ENCODE peak calls at places on chromosomes 4 and X, in six cellular contexts. One of them, this sample, is unnamed.
A peak's percentile ranks its signal among the peaks of the same experiment; 100 is the strongest.

GRCh38 chrX:119194631-119195030 is 41.5 kb upstream of the PGRMC1 start:
- DNase-seq in right cardiac atrium: no peak
- DNase-seq in naive thymus-derived CD4-positive, alpha-beta T cell: no peak
- DNase-seq in Peyer's patch: no peak
- DNase-seq in adipocyte: peak; percentile 22
- DNase-seq in left lung: no peak
- DNase-seq in this sample: no peak

GRCh38 chr4:3241905-3242304 is 7.1 kb upstream of the MSANTD1 start:
- DNase-seq in right cardiac atrium: no peak
- DNase-seq in naive thymus-derived CD4-positive, alpha-beta T cell: no peak
- DNase-seq in Peyer's patch: no peak
- DNase-seq in adipocyte: peak; percentile 82
- DNase-seq in left lung: no peak
- DNase-seq in this sample: no peak

GRCh38 chrX:136528645-136529315 is 3.2 kb upstream of the VGLL1 start:
- DNase-seq in right cardiac atrium: no peak
- DNase-seq in naive thymus-derived CD4-positive, alpha-beta T cell: no peak
- DNase-seq in Peyer's patch: no peak
- DNase-seq in adipocyte: no peak
- DNase-seq in left lung: no peak
- DNase-seq in this sample: no peak

GRCh38 chrX:154125356-154126040 is 18.5 kb upstream of the OPN1LW start:
- DNase-seq in right cardiac atrium: peak; percentile 50
- DNase-seq in naive thymus-derived CD4-positive, alpha-beta T cell: no peak
- DNase-seq in Peyer's patch: no peak
- DNase-seq in adipocyte: no peak
- DNase-seq in left lung: no peak
- DNase-seq in this sample: no peak

GRCh38 chrX:85505801-85506200 is 126.3 kb upstream of the POF1B start:
- DNase-seq in right cardiac atrium: no peak
- DNase-seq in naive thymus-derived CD4-positive, alpha-beta T cell: no peak
- DNase-seq in Peyer's patch: no peak
- DNase-seq in adipocyte: no peak
- DNase-seq in left lung: no peak
- DNase-seq in this sample: no peak

GRCh38 chr4:25440478-25441030 is 63.5 kb downstream of the ANAPC4 start:
- DNase-seq in right cardiac atrium: peak; percentile 79
- DNase-seq in naive thymus-derived CD4-positive, alpha-beta T cell: no peak
- DNase-seq in Peyer's patch: no peak
- DNase-seq in adipocyte: no peak
- DNase-seq in left lung: peak; percentile 51
- DNase-seq in this sample: no peak

GRCh38 chrX:19867411-19867732 is 20.0 kb downstream of the SH3KBP1 start:
- DNase-seq in right cardiac atrium: no peak
- DNase-seq in naive thymus-derived CD4-positive, alpha-beta T cell: no peak
- DNase-seq in Peyer's patch: no peak
- DNase-seq in adipocyte: peak; percentile 65
- DNase-seq in left lung: no peak
- DNase-seq in this sample: no peak

GRCh38 chr4:108113229-108113628 is 55.5 kb downstream of the LEF1 start:
- DNase-seq in right cardiac atrium: no peak
- DNase-seq in naive thymus-derived CD4-positive, alpha-beta T cell: peak; percentile 86
- DNase-seq in Peyer's patch: no peak
- DNase-seq in adipocyte: no peak
- DNase-seq in left lung: no peak
- DNase-seq in this sample: no peak

GRCh38 chrX:30282527-30282926 is 26.7 kb downstream of the NR0B1 start:
- DNase-seq in right cardiac atrium: no peak
- DNase-seq in naive thymus-derived CD4-positive, alpha-beta T cell: no peak
- DNase-seq in Peyer's patch: no peak
- DNase-seq in adipocyte: peak; percentile 19
- DNase-seq in left lung: no peak
- DNase-seq in this sample: no peak

GRCh38 chr4:154559141-154559841 is 3.5 kb upstream of the FGB start:
- DNase-seq in right cardiac atrium: no peak
- DNase-seq in naive thymus-derived CD4-positive, alpha-beta T cell: no peak
- DNase-seq in Peyer's patch: no peak
- DNase-seq in adipocyte: peak; percentile 80
- DNase-seq in left lung: no peak
- DNase-seq in this sample: no peak

GRCh38 chrX:149760965-149761364 is 12.9 kb upstream of the HSFX1 start:
- DNase-seq in right cardiac atrium: no peak
- DNase-seq in naive thymus-derived CD4-positive, alpha-beta T cell: no peak
- DNase-seq in Peyer's patch: no peak
- DNase-seq in adipocyte: no peak
- DNase-seq in left lung: no peak
- DNase-seq in this sample: no peak

GRCh38 chr4:84582302-84582987 is 482 bp upstream of the CDS1 start:
- DNase-seq in right cardiac atrium: peak; percentile 77
- DNase-seq in naive thymus-derived CD4-positive, alpha-beta T cell: peak; percentile 89
- DNase-seq in Peyer's patch: peak; percentile 99
- DNase-seq in adipocyte: peak; percentile 75
- DNase-seq in left lung: peak; percentile 93
- DNase-seq in this sample: peak; percentile 85

GRCh38 chr4:3688018-3688998 is 77.9 kb upstream of the ADRA2C start:
- DNase-seq in right cardiac atrium: no peak
- DNase-seq in naive thymus-derived CD4-positive, alpha-beta T cell: no peak
- DNase-seq in Peyer's patch: peak; percentile 41
- DNase-seq in adipocyte: no peak
- DNase-seq in left lung: peak; percentile 26
- DNase-seq in this sample: no peak

GRCh38 chr4:38230821-38231583 is 270.8 kb downstream of the PTTG2 start:
- DNase-seq in right cardiac atrium: no peak
- DNase-seq in naive thymus-derived CD4-positive, alpha-beta T cell: no peak
- DNase-seq in Peyer's patch: no peak
- DNase-seq in adipocyte: no peak
- DNase-seq in left lung: no peak
- DNase-seq in this sample: no peak

GRCh38 chrX:63128509-63128908 is 222.6 kb downstream of the SPIN4 start:
- DNase-seq in right cardiac atrium: no peak
- DNase-seq in naive thymus-derived CD4-positive, alpha-beta T cell: peak; percentile 2
- DNase-seq in Peyer's patch: no peak
- DNase-seq in adipocyte: peak; percentile 33
- DNase-seq in left lung: no peak
- DNase-seq in this sample: no peak

DNA sequence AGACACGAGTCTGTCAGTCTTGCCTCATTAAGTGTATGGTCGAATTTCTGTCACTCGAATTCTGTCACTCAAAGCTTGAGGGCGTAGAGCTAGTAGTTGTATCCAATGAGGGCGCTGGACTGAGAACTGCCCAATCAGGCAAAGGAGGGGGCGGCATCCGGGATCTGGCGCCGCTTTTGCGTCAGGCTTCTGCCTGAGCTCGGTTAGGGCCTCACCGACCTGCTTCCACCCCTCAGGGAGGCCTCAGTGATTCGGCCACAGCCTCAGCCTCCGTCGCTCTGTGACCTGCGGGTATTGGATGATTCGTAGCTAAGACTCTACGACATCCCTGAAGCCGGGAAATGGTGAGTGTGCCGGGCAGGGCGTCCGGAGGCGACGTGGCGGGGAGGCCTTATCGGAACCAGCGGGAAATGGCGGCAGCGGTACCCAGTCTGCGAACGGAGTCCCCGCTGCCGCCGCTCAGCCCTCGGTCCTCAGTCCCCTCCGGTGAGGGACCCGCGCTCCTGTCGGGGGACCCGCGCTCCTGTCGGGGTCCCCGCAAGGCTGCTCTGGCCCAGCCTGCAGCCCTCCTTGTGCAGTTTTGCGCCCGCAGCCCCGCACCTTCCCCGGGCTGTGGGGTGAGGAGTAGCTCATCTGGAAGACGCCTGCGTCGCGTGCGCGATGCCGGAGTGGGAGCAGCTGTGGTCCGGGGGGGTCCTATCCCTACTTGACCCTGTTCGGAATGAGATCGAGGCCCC is 88.3 kb downstream of the ZNF718 start:
- DNase-seq in right cardiac atrium: peak; percentile 83
- DNase-seq in naive thymus-derived CD4-positive, alpha-beta T cell: no peak
- DNase-seq in Peyer's patch: no peak
- DNase-seq in adipocyte: peak; percentile 78
- DNase-seq in left lung: peak; percentile 71
- DNase-seq in this sample: no peak
- H3K9me3 ChIP-seq in right cardiac atrium: no peaks in the 10 kb centered on the region
- H3K9me3 ChIP-seq in naive thymus-derived CD4-positive, alpha-beta T cell: no peaks in the 10 kb centered on the region
- H3K9me3 ChIP-seq in Peyer's patch: no peaks in the 10 kb centered on the region
- H3K9me3 ChIP-seq in adipocyte: peaks cover 10% of the 10 kb centered on the region
- H3K9me3 ChIP-seq in left lung: peaks cover 79% of the 10 kb centered on the region
- H3K9me3 ChIP-seq in this sample: peaks cover 18% of the 10 kb centered on the region

GRCh38 chr4:8385106-8385505 is 55.4 kb downstream of the ACOX3 start:
- DNase-seq in right cardiac atrium: no peak
- DNase-seq in naive thymus-derived CD4-positive, alpha-beta T cell: no peak
- DNase-seq in Peyer's patch: no peak
- DNase-seq in adipocyte: no peak
- DNase-seq in left lung: no peak
- DNase-seq in this sample: no peak
- H3K4me3 ChIP-seq in right cardiac atrium: no peak overlapping the region
- H3K4me3 ChIP-seq in naive thymus-derived CD4-positive, alpha-beta T cell: no peak overlapping the region
- H3K4me3 ChIP-seq in Peyer's patch: no peak overlapping the region
- H3K4me3 ChIP-seq in adipocyte: no peak overlapping the region
- H3K4me3 ChIP-seq in left lung: no peak overlapping the region
- H3K4me3 ChIP-seq in this sample: no peak overlapping the region

GRCh38 chrX:18151157-18151556 is 69.5 kb downstream of the BEND2 start:
- DNase-seq in right cardiac atrium: no peak
- DNase-seq in naive thymus-derived CD4-positive, alpha-beta T cell: no peak
- DNase-seq in Peyer's patch: no peak
- DNase-seq in adipocyte: no peak
- DNase-seq in left lung: no peak
- DNase-seq in this sample: no peak
- H3K9me3 ChIP-seq in right cardiac atrium: no peaks in the 10 kb centered on the region
- H3K9me3 ChIP-seq in naive thymus-derived CD4-positive, alpha-beta T cell: no peaks in the 10 kb centered on the region
- H3K9me3 ChIP-seq in Peyer's patch: no peaks in the 10 kb centered on the region
- H3K9me3 ChIP-seq in adipocyte: no peaks in the 10 kb centered on the region
- H3K9me3 ChIP-seq in left lung: no peaks in the 10 kb centered on the region
- H3K9me3 ChIP-seq in this sample: no peaks in the 10 kb centered on the region

DNA sequence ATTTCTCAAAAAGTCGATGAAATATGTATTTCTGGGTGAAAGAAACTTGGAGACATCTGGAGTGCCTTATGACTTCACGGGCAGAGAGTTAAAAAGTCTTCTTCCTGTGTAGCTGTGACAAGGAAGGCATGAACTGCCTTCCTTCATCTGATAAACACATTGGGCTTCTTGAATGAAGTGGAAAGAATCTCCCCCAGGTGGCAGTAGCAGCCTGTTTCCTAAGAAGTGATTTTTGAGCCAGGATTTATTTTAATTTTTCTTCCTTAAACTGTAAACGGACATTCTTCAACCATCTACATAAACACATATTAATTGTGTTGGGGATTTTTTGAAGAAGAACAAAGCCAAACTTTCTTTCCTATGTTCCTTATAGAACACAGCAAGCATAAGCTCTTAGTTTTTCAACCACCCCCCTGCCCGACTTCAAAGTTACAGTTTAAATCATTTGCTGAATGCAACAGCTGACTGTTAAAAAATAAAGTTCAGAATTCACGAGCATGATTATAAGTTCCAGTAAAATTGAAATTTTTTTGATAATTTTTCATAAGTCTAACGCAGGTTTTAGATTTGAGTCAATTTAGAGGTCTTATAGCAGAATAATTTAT is 980 bp upstream of the GIMD1 start:
- DNase-seq in right cardiac atrium: no peak
- DNase-seq in naive thymus-derived CD4-positive, alpha-beta T cell: peak; percentile 2
- DNase-seq in Peyer's patch: no peak
- DNase-seq in adipocyte: peak; percentile 90
- DNase-seq in left lung: no peak
- DNase-seq in this sample: no peak
- H3K4me3 ChIP-seq in right cardiac atrium: no peak overlapping the region
- H3K4me3 ChIP-seq in naive thymus-derived CD4-positive, alpha-beta T cell: no peak overlapping the region
- H3K4me3 ChIP-seq in Peyer's patch: no peak overlapping the region
- H3K4me3 ChIP-seq in adipocyte: peak overlapping the region; percentile 68
- H3K4me3 ChIP-seq in left lung: no peak overlapping the region
- H3K4me3 ChIP-seq in this sample: no peak overlapping the region

GRCh38 chr4:91935217-91935616 is 368.5 kb upstream of the GRID2 start:
- DNase-seq in right cardiac atrium: no peak
- DNase-seq in naive thymus-derived CD4-positive, alpha-beta T cell: no peak
- DNase-seq in Peyer's patch: no peak
- DNase-seq in adipocyte: no peak
- DNase-seq in left lung: no peak
- DNase-seq in this sample: no peak
- H3K9me3 ChIP-seq in right cardiac atrium: no peaks in the 10 kb centered on the region
- H3K9me3 ChIP-seq in naive thymus-derived CD4-positive, alpha-beta T cell: no peaks in the 10 kb centered on the region
- H3K9me3 ChIP-seq in Peyer's patch: peaks cover 5% of the 10 kb centered on the region
- H3K9me3 ChIP-seq in adipocyte: no peaks in the 10 kb centered on the region
- H3K9me3 ChIP-seq in left lung: no peaks in the 10 kb centered on the region
- H3K9me3 ChIP-seq in this sample: no peaks in the 10 kb centered on the region

DNA sequence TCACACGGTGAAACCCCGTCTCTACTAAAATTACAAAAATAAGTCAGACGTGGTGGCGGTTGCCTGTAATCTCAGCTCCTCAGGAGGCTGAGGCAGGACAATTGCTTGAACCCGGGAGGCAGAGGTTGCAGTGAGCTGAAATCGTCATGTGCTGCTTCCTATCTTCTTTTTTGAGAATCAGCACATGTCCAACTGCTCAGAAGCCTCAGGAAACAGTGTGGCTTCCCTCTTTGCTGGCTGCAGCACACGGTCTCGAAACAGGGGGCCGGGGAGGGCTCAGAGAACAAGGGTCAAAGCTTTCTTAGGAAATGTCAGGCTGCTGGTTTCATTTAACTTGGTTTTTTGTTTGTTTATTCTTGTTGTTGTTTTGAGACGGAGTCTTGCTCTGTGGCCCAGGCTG is 31.3 kb downstream of the CRLF2 start:
- DNase-seq in right cardiac atrium: no peak
- DNase-seq in naive thymus-derived CD4-positive, alpha-beta T cell: peak; percentile 14
- DNase-seq in Peyer's patch: no peak
- DNase-seq in adipocyte: no peak
- DNase-seq in left lung: no peak
- DNase-seq in this sample: no peak
- H3K4me3 ChIP-seq in right cardiac atrium: no peak overlapping the region
- H3K4me3 ChIP-seq in naive thymus-derived CD4-positive, alpha-beta T cell: no peak overlapping the region
- H3K4me3 ChIP-seq in Peyer's patch: no peak overlapping the region
- H3K4me3 ChIP-seq in adipocyte: no peak overlapping the region
- H3K4me3 ChIP-seq in left lung: no peak overlapping the region
- H3K4me3 ChIP-seq in this sample: no peak overlapping the region

This sample was measured in effector memory CD4-positive, alpha-beta T cell.